ENCODE peak calls at places on chromosomes 5 and 9, in six cellular contexts. S is stimulated activated CD4-positive, alpha-beta T cell treated with anti-CD3 and anti-CD28 coated beads, Interleukin-1b, Interleukin-23, amount 100 ng/mL, for 24 hours; C is posterior cingulate gyrus; X is NCI-H2171; V is globus pallidus; K is hypothalamus. U is an unnamed sample.

GRCh38 chr9:98230789-98231188 is 24.7 kb downstream of the TBC1D2 start:
- DNase-seq in V (no peak), S (no peak), C (peak), K (no peak), X (no peak), U (no peak)

GRCh38 chr5:151659001-151659754 is 27.5 kb downstream of the SPARC start:
- DNase-seq in K (peak), S (peak), X (peak), V (peak), C (peak), U (peak)

GRCh38 chr5:125894383-125894782 is 528.8 kb upstream of the GRAMD2B start:
- DNase-seq in C (no peak), V (no peak), K (no peak), S (no peak), X (no peak), U (no peak)

GRCh38 chr5:140245354-140245753 is 57.5 kb downstream of the PFDN1 start:
- DNase-seq in S (no peak), C (no peak), K (no peak), V (no peak), X (no peak), U (peak)

GRCh38 chr9:21661626-21662025 is 140.8 kb upstream of the MTAP start:
- DNase-seq in V (no peak), C (no peak), K (no peak), X (no peak), S (no peak), U (no peak)

GRCh38 chr9:76621011-76621410 is 143.2 kb upstream of the PCA3 start:
- DNase-seq in V (no peak), K (no peak), X (no peak), S (no peak), C (no peak), U (no peak)

GRCh38 chr5:122788996-122789395 is 14.1 kb downstream of the SNX2 start:
- DNase-seq in K (no peak), V (no peak), S (no peak), C (no peak), X (no peak), U (no peak)

GRCh38 chr9:129140397-129141065 is 29.3 kb downstream of the PTPA start:
- DNase-seq in S (no peak), K (no peak), V (peak), C (peak), X (peak), U (no peak)

GRCh38 chr5:172744106-172745104 is 26.6 kb downstream of the DUSP1 start:
- DNase-seq in V (no peak), C (no peak), K (no peak), X (no peak), S (no peak), U (no peak)

GRCh38 chr9:7549261-7549660 is 250.3 kb downstream of the DMAC1 start:
- DNase-seq in V (no peak), K (no peak), X (peak), C (peak), S (no peak), U (no peak)

GRCh38 chr9:133815781-133816180 is 77.6 kb upstream of the SARDH start:
- DNase-seq in V (no peak), C (no peak), X (no peak), S (no peak), K (no peak), U (no peak)

GRCh38 chr5:77957081-77957480 is 180.9 kb upstream of the TBCA start:
- DNase-seq in S (no peak), C (no peak), K (no peak), V (no peak), X (no peak), U (no peak)

GRCh38 chr5:66933066-66933465 is 263.5 kb downstream of the CD180 start:
- DNase-seq in X (no peak), C (no peak), S (no peak), V (no peak), K (no peak), U (no peak)

GRCh38 chr9:71767421-71768321 is 642 bp downstream of the CEMIP2 start:
- DNase-seq in V (no peak), S (no peak), X (no peak), C (peak), K (no peak), U (no peak)

GRCh38 chr5:78605611-78606010 is 43.0 kb downstream of the LHFPL2 start:
- DNase-seq in X (no peak), S (no peak), V (no peak), K (no peak), C (no peak), U (no peak)

GRCh38 chr9:33818832-33819500 is 2.0 kb downstream of the UBE2R2 start:
- DNase-seq in K (no peak), C (no peak), X (no peak), V (no peak), S (no peak), U (no peak)

GRCh38 chr9:31629292-31629691 is 755.2 kb upstream of the ACO1 start:
- DNase-seq in V (no peak), C (no peak), S (no peak), X (no peak), K (no peak), U (no peak)

GRCh38 chr9:19662213-19662612 is 126.6 kb downstream of the SLC24A2 start:
- DNase-seq in V (no peak), C (no peak), S (no peak), K (no peak), X (no peak), U (no peak)

GRCh38 chr5:148060309-148060708 is 3.5 kb upstream of the SPINK5 start:
- DNase-seq in X (no peak), V (no peak), S (no peak), C (no peak), K (no peak), U (no peak)

GRCh38 chr9:121671612-121672155 is 20.2 kb downstream of the DAB2IP start:
- DNase-seq in C (no peak), V (no peak), S (no peak), K (no peak), X (no peak), U (no peak)

GRCh38 chr5:142508027-142508426 is 177.9 kb downstream of the FGF1 start:
- DNase-seq in S (no peak), K (no peak), C (no peak), X (no peak), V (no peak), U (no peak)

U was measured in AML-193.